ENCODE peak calls at places on chromosome 19, in four cellular contexts. One of them, this sample, is unnamed.

GRCh38 chr19:51083783-51084182 is 1.1 kb upstream of the KLK14 start:
- DNase-seq in K562: no peak
- DNase-seq in GM12878: no peak
- DNase-seq in HepG2: no peak
- DNase-seq in this sample: no peak

GRCh38 chr19:53644061-53644816 is 12.4 kb downstream of the DPRX start:
- DNase-seq in K562: no peak
- DNase-seq in GM12878: no peak
- DNase-seq in HepG2: no peak
- DNase-seq in this sample: no peak

GRCh38 chr19:7595466-7596133 is at the start of gene CAMSAP3:
- DNase-seq in K562: peak
- DNase-seq in GM12878: no peak
- DNase-seq in HepG2: peak
- DNase-seq in this sample: peak

GRCh38 chr19:42420055-42420544 is 7.1 kb downstream of the LIPE start:
- DNase-seq in K562: peak
- DNase-seq in GM12878: no peak
- DNase-seq in HepG2: peak
- DNase-seq in this sample: peak

GRCh38 chr19:12665281-12665573 is 1.3 kb downstream of the MAN2B1 start:
- DNase-seq in K562: no peak
- DNase-seq in GM12878: peak
- DNase-seq in HepG2: no peak
- DNase-seq in this sample: no peak

GRCh38 chr19:56951672-56952071 is 111.1 kb upstream of the PEG3 start:
- DNase-seq in K562: no peak
- DNase-seq in GM12878: no peak
- DNase-seq in HepG2: no peak
- DNase-seq in this sample: no peak

GRCh38 chr19:48986211-48986610 is 6.9 kb downstream of the GYS1 start:
- DNase-seq in K562: no peak
- DNase-seq in GM12878: no peak
- DNase-seq in HepG2: no peak
- DNase-seq in this sample: no peak

GRCh38 chr19:16068696-16069259 is 7.5 kb upstream of the TPM4 start:
- DNase-seq in K562: no peak
- DNase-seq in GM12878: no peak
- DNase-seq in HepG2: no peak
- DNase-seq in this sample: no peak

GRCh38 chr19:52638601-52639000 is 446 bp upstream of the ZNF83 start:
- DNase-seq in K562: peak
- DNase-seq in GM12878: no peak
- DNase-seq in HepG2: no peak
- DNase-seq in this sample: peak

GRCh38 chr19:55113570-55114039 is 3.8 kb downstream of the PPP1R12C start:
- DNase-seq in K562: peak
- DNase-seq in GM12878: no peak
- DNase-seq in HepG2: peak
- DNase-seq in this sample: peak

GRCh38 chr19:13234518-13234917 is 84.3 kb downstream of the IER2 start:
- DNase-seq in K562: peak
- DNase-seq in GM12878: no peak
- DNase-seq in HepG2: peak
- DNase-seq in this sample: peak

GRCh38 chr19:19531951-19532805 is 3.5 kb downstream of the YJEFN3 start:
- DNase-seq in K562: peak
- DNase-seq in GM12878: no peak
- DNase-seq in HepG2: peak
- DNase-seq in this sample: peak

GRCh38 chr19:42542791-42543190 is 14.5 kb upstream of the CEACAM1 start:
- DNase-seq in K562: no peak
- DNase-seq in GM12878: no peak
- DNase-seq in HepG2: no peak
- DNase-seq in this sample: no peak

GRCh38 chr19:6774821-6775707 is 2.6 kb downstream of the VAV1 start:
- DNase-seq in K562: no peak
- DNase-seq in GM12878: no peak
- DNase-seq in HepG2: no peak
- DNase-seq in this sample: no peak

GRCh38 chr19:12788682-12789097 is 2.6 kb upstream of the JUNB start:
- DNase-seq in K562: peak
- DNase-seq in GM12878: peak
- DNase-seq in HepG2: peak
- DNase-seq in this sample: peak

GRCh38 chr19:53165691-53166091 is 6.8 kb upstream of the ZNF347 start:
- DNase-seq in K562: no peak
- DNase-seq in GM12878: no peak
- DNase-seq in HepG2: no peak
- DNase-seq in this sample: no peak

GRCh38 chr19:42546831-42547500 is 18.7 kb upstream of the CEACAM1 start:
- DNase-seq in K562: no peak
- DNase-seq in GM12878: no peak
- DNase-seq in HepG2: no peak
- DNase-seq in this sample: no peak

GRCh38 chr19:7191946-7192691 is 102.1 kb downstream of the INSR start:
- DNase-seq in K562: no peak
- DNase-seq in GM12878: no peak
- DNase-seq in HepG2: no peak
- DNase-seq in this sample: no peak

GRCh38 chr19:49442793-49443365 is 1.6 kb upstream of the SLC17A7 start:
- DNase-seq in K562: peak
- DNase-seq in GM12878: no peak
- DNase-seq in HepG2: peak
- DNase-seq in this sample: peak

GRCh38 chr19:2512523-2513431 is 36.9 kb downstream of the GADD45B start:
- DNase-seq in K562: no peak
- DNase-seq in GM12878: no peak
- DNase-seq in HepG2: no peak
- DNase-seq in this sample: no peak

GRCh38 chr19:40691421-40692211 is 1.2 kb upstream of the NUMBL start:
- DNase-seq in K562: peak
- DNase-seq in GM12878: no peak
- DNase-seq in HepG2: no peak
- DNase-seq in this sample: peak

GRCh38 chr19:3368848-3369336 is 2.5 kb downstream of the NFIC start:
- DNase-seq in K562: peak
- DNase-seq in GM12878: no peak
- DNase-seq in HepG2: no peak
- DNase-seq in this sample: no peak

GRCh38 chr19:16446108-16447014 is 25.4 kb downstream of the EPS15L1 start:
- DNase-seq in K562: no peak
- DNase-seq in GM12878: peak
- DNase-seq in HepG2: no peak
- DNase-seq in this sample: no peak

GRCh38 chr19:53019684-53020083 is 6.0 kb downstream of the ERVV-1 start:
- DNase-seq in K562: peak
- DNase-seq in GM12878: no peak
- DNase-seq in HepG2: no peak
- DNase-seq in this sample: no peak

GRCh38 chr19:2970201-2970838 is 7.0 kb upstream of the TLE6 start:
- DNase-seq in K562: no peak
- DNase-seq in GM12878: no peak
- DNase-seq in HepG2: no peak
- DNase-seq in this sample: no peak

GRCh38 chr19:24054044-24054935 is 32.7 kb upstream of the ZNF254 start:
- DNase-seq in K562: no peak
- DNase-seq in GM12878: no peak
- DNase-seq in HepG2: peak
- DNase-seq in this sample: no peak

GRCh38 chr19:46265217-46265828 is 31.5 kb upstream of the HIF3A start:
- DNase-seq in K562: peak
- DNase-seq in GM12878: peak
- DNase-seq in HepG2: peak
- DNase-seq in this sample: peak
- TF ChIP-seq SMC3 in K562: peak
- TF ChIP-seq SMC3 in GM12878: peak
- TF ChIP-seq SMC3 in HepG2: peak
- TF ChIP-seq SMC3 in this sample: peak

DNA sequence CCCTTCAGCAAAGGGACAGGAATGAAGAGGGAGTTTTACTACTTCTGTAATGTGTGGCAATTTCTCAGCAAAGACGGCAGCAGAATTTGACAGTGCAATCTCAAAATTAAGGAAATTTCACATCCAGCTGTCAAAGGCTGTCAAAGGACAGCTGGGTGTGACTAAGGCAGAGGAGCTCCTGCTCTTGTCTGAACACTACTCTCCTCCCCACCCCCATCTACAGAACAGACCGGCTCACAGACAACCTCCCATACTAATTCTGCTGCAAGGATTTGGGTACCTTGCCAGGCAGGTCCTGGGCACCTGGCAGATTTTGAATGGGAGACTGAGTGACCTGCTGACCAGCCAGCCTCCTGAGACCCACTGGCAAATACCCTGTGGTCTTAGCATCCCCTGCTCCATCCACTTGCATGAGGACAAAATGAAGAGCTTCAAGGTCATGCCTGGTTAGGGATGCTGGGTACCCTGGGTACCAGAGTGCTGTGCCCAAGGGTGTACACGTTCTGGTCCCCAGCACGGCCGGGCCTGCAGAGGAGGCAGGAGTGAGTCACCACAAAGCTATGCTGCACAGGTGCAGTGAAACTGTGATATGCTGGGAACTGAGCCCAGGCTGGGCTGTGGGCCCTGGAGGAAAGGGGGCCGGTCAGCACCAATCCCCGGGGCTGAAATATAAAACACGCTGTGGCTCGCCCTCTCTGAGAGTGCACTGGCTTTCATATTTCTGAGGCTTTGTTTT is 95.3 kb downstream of the TSHZ3 start:
- DNase-seq in K562: no peak
- DNase-seq in GM12878: no peak
- DNase-seq in HepG2: no peak
- DNase-seq in this sample: no peak
- TF ChIP-seq NFIC in K562: no peak
- TF ChIP-seq NFIC in GM12878: no peak
- TF ChIP-seq NFIC in HepG2: no peak
- TF ChIP-seq NFIC in this sample: no peak

GRCh38 chr19:4636151-4636717 is 3.1 kb upstream of the TNFAIP8L1 start:
- DNase-seq in K562: peak
- DNase-seq in GM12878: no peak
- DNase-seq in HepG2: no peak
- DNase-seq in this sample: peak
- TF ChIP-seq SIN3A in K562: no peak
- TF ChIP-seq SIN3A in GM12878: no peak
- TF ChIP-seq SIN3A in HepG2: no peak
- TF ChIP-seq SIN3A in this sample: no peak

GRCh38 chr19:27777726-27778125 is 1435.2 kb downstream of the UQCRFS1 start:
- DNase-seq in K562: no peak
- DNase-seq in GM12878: no peak
- DNase-seq in HepG2: no peak
- DNase-seq in this sample: no peak
- TF ChIP-seq SMC3 in K562: no peak
- TF ChIP-seq SMC3 in GM12878: no peak
- TF ChIP-seq SMC3 in HepG2: no peak
- TF ChIP-seq SMC3 in this sample: no peak

DNA sequence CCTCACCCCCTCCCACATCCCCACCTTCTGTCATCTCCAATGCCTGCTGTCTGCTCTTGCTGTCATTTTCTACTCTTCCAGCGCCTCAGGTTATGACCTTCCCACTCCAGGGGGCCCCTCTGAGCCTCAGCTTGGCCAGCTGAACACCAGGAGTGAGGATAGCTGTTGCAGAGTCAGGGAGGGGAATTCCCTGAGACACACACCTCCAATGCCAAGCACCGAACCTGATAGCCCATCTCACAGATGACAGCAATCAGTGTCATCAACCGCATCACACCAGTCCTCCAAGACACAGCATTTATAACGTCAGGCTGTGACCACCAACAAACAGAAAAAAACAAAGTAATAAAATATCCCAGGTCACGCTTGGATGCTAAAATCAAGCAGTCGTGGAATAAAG is 193.5 kb downstream of the ZNF536 start:
- DNase-seq in K562: no peak
- DNase-seq in GM12878: no peak
- DNase-seq in HepG2: no peak
- DNase-seq in this sample: no peak
- TF ChIP-seq NFIC in K562: no peak
- TF ChIP-seq NFIC in GM12878: no peak
- TF ChIP-seq NFIC in HepG2: no peak
- TF ChIP-seq NFIC in this sample: no peak

GRCh38 chr19:35462476-35462953 is 14.5 kb downstream of the FFAR2 start:
- DNase-seq in K562: no peak
- DNase-seq in GM12878: peak
- DNase-seq in HepG2: no peak
- DNase-seq in this sample: no peak
- TF ChIP-seq SIN3A in K562: no peak
- TF ChIP-seq SIN3A in GM12878: no peak
- TF ChIP-seq SIN3A in HepG2: no peak
- TF ChIP-seq SIN3A in this sample: no peak